ENCODE peak calls at places on chromosomes 4 and X, in four cellular contexts. A is left lung, Q is lower lobe of right lung, E is cardiac muscle cell. N is an unnamed sample.

GRCh38 chr4:15001248-15001824 is 945 bp upstream of the CPEB2 start:
- DNase-seq in A (peak), Q (peak), E (peak), N (peak)

GRCh38 chr4:94634266-94634665 is 123.5 kb upstream of the BMPR1B start:
- DNase-seq in A (no peak), Q (no peak), E (peak), N (no peak)

GRCh38 chr4:1855334-1856070 is 454 bp downstream of the LETM1 start:
- DNase-seq in A (no peak), Q (peak), E (no peak), N (no peak)

GRCh38 chrX:71096702-71097032 is 1.0 kb downstream of the FOXO4 start:
- DNase-seq in A (no peak), Q (no peak), E (no peak), N (no peak)

GRCh38 chrX:129654652-129655546 is at the start of gene APLN:
- DNase-seq in A (no peak), Q (peak), E (peak), N (peak)

GRCh38 chrX:71909956-71910355 is 689 bp upstream of the NHSL2 start:
- DNase-seq in A (no peak), Q (no peak), E (peak), N (no peak)

GRCh38 chr4:1365271-1366178 is 18.5 kb downstream of the UVSSA start:
- DNase-seq in A (peak), Q (peak), E (no peak), N (no peak)

GRCh38 chr4:89558147-89558546 is 250.5 kb upstream of the GPRIN3 start:
- DNase-seq in A (no peak), Q (no peak), E (peak), N (no peak)

GRCh38 chrX:119181491-119181890 is 53.9 kb upstream of the KIAA1210 start:
- DNase-seq in A (no peak), Q (no peak), E (peak), N (no peak)

GRCh38 chr4:1633993-1634392 is 50.1 kb downstream of the FAM53A start:
- DNase-seq in A (no peak), Q (no peak), E (no peak), N (no peak)

GRCh38 chr4:56468097-56468422 is 643 bp downstream of the SRP72 start:
- DNase-seq in A (peak), Q (no peak), E (peak), N (no peak)

GRCh38 chrX:103614999-103615398 is 7.2 kb downstream of the TCEAL3 start:
- DNase-seq in A (no peak), Q (no peak), E (no peak), N (no peak)

GRCh38 chrX:33194876-33195433 is 16.4 kb downstream of the DMD start:
- DNase-seq in A (no peak), Q (no peak), E (peak), N (no peak)

GRCh38 chr4:147733614-147734344 is 1.9 kb downstream of the ARHGAP10 start:
- DNase-seq in A (no peak), Q (no peak), E (peak), N (peak)

GRCh38 chrX:38260231-38260630 is 39.6 kb upstream of the SRPX start:
- DNase-seq in A (no peak), Q (no peak), E (no peak), N (no peak)

GRCh38 chrX:30317308-30317707 is 8.1 kb upstream of the NR0B1 start:
- DNase-seq in A (no peak), Q (no peak), E (no peak), N (no peak)

GRCh38 chr4:175891863-175892262 is 79.8 kb upstream of the GPM6A start:
- DNase-seq in A (no peak), Q (no peak), E (peak), N (no peak)

GRCh38 chr4:88689877-88690276 is 7.8 kb downstream of the NAP1L5 start:
- DNase-seq in A (no peak), Q (no peak), E (peak), N (no peak)

GRCh38 chr4:155008389-155008788 is 200.0 kb upstream of the NPY2R start:
- DNase-seq in A (no peak), Q (no peak), E (no peak), N (no peak)

GRCh38 chr4:12446237-12446636 is 1017.5 kb upstream of the HS3ST1 start:
- DNase-seq in A (no peak), Q (no peak), E (peak), N (no peak)

GRCh38 chr4:185344743-185345538 is 50.8 kb downstream of the LRP2BP start:
- DNase-seq in A (no peak), Q (no peak), E (no peak), N (no peak)

GRCh38 chr4:114870987-114871386 is 242.4 kb downstream of the NDST4 start:
- DNase-seq in A (no peak), Q (no peak), E (no peak), N (no peak)

GRCh38 chrX:66021407-66021757 is 18.5 kb downstream of the VSIG4 start:
- DNase-seq in A (no peak), Q (no peak), E (no peak), N (no peak)

GRCh38 chr4:166324321-166324720 is 451.3 kb downstream of the TLL1 start:
- DNase-seq in A (no peak), Q (no peak), E (peak), N (no peak)

GRCh38 chr4:6987566-6987920 is 55.6 kb upstream of the TADA2B start:
- DNase-seq in A (no peak), Q (no peak), E (no peak), N (no peak)

GRCh38 chrX:120549483-120550452 is 11.0 kb downstream of the CUL4B start:
- DNase-seq in A (no peak), Q (no peak), E (peak), N (no peak)

GRCh38 chrX:38275615-38276014 is 51.7 kb downstream of the RPGR start:
- DNase-seq in A (no peak), Q (no peak), E (peak), N (no peak)

GRCh38 chr4:150126201-150126879 is 48.1 kb downstream of the DCLK2 start:
- DNase-seq in A (no peak), Q (no peak), E (peak), N (no peak)

GRCh38 chr4:55184600-55185523 is 59.5 kb upstream of the KDR start:
- DNase-seq in A (no peak), Q (no peak), E (peak), N (no peak)

GRCh38 chr4:141636077-141636770 is at the start of gene IL15:
- DNase-seq in A (peak), Q (peak), E (peak), N (peak)

GRCh38 chrX:136899206-136899605 is 18.7 kb upstream of the RBMX start:
- DNase-seq in A (no peak), Q (no peak), E (peak), N (no peak)

GRCh38 chr4:38610844-38611550 is 53.0 kb upstream of the KLF3 start:
- DNase-seq in A (no peak), Q (no peak), E (no peak), N (no peak)
- H3K4me3 ChIP-seq in A (no peak), Q (peak), E (no peak), N (no peak)

GRCh38 chr4:8317474-8317873 is 47.9 kb downstream of the HTRA3 start:
- DNase-seq in A (no peak), Q (no peak), E (no peak), N (no peak)
- H3K27ac ChIP-seq in A (no peak), Q (no peak), E (no peak), N (no peak)

GRCh38 chr4:122914292-122914904 is 8.0 kb downstream of the NUDT6 start:
- DNase-seq in A (no peak), Q (no peak), E (peak), N (no peak)
- TF ChIP-seq CTCF in A (no peak), Q (peak), E (peak), N (no peak)

DNA sequence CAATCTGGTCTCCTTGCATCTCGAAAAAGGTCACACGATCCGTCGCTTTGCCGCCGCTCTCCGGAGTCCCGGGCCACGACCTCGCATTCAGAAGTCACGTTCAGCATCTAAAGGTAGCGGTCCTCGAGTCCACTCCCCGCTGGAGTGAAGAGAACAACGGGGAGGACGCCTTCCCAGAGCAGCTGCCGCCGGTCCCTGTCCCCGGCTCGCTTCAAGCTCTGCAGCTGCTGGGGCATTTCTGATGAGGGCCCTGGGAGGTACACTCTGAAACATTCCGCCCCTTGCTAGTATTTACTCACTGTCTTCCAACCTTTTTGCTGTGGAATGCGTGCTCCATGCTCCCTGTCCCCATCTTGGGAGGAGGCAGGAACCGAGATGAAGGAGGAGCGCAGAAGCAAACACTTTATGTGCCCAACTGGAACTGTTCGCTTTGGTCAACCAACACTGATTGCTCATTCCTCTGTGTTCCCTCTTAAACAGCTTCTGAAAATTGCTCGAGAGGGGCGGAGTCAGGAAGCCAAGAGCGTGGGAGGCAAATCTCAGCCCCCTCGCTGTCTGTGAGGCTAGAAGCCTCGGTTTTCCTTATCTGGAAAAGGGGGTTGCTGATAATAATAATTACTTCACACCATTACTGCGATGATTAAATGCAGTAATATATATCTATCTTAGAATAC is 6.4 kb upstream of the VAMP7 start:
- DNase-seq in A (no peak), Q (no peak), E (peak), N (no peak)
- H3K4me3 ChIP-seq in A (no peak), Q (peak), E (no peak), N (peak)

DNA sequence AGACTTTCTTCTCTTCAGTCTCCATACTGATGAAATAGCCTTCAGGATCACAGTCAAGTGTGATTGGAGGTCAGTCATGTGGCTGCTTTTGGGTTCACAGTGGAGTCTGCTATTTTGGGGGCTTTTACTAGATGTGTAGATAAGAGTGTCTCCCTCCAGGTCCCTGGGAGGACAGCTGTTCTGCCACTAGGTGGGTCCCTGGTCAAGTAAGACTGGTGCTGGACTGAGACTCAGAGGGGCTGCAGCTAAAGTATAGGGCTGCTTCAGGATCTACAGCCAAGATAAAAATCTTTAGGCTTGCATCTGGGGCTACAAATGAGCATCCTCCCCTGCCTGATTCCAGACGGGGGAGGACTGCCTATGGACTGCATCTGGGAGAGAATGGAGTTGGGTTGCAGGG is 200.7 kb upstream of the ANKRD50 start:
- DNase-seq in A (no peak), Q (no peak), E (no peak), N (no peak)
- H3K27ac ChIP-seq in A (no peak), Q (no peak), E (no peak), N (no peak)

DNA sequence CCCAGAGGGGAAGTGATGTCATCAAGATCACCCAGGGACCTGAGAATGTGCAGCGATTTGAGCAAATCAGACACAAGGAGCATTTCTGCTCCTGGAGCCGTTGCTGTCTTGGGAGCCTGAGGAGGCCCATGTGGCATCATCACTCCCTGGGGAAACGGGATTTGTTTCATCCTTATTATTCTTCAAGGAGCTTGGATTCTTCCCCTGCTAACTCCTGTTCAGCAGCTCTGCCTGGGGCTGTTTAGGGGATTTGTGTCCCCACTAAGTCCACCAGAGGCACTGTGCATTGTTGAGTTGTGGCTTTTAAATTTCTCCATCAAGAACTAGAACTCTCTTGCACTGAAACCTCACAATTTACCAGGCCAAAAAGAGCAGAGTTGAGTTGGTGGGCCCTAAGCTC is 104.2 kb upstream of the MSX1 start:
- DNase-seq in A (no peak), Q (no peak), E (no peak), N (no peak)
- TF ChIP-seq CTCF in A (no peak), Q (no peak), E (no peak), N (no peak)